ENCODE peak calls at places on chromosomes 1 and 21, in seven cellular contexts. One of them, this sample, is unnamed.

GRCh38 chr1:207748737-207749528 is 2.9 kb upstream of the CD46 start:
- DNase-seq in NCI-H2081 treated with DMSO at 0.1 percent for 48 hours: peak
- DNase-seq in breast epithelium: no peak
- DNase-seq in T-helper 2 cell: no peak
- DNase-seq in SW480: peak
- DNase-seq in neural crest cell: no peak
- DNase-seq in caudate nucleus: no peak
- DNase-seq in this sample: no peak

GRCh38 chr21:28801906-28802305 is 190.8 kb downstream of the LTN1 start:
- DNase-seq in caudate nucleus: no peak
- DNase-seq in breast epithelium: no peak
- DNase-seq in SW480: no peak
- DNase-seq in NCI-H2081 treated with DMSO at 0.1 percent for 48 hours: no peak
- DNase-seq in neural crest cell: no peak
- DNase-seq in T-helper 2 cell: no peak
- DNase-seq in this sample: no peak

GRCh38 chr21:31334648-31335121 is 9.4 kb downstream of the TIAM1 start:
- DNase-seq in T-helper 2 cell: no peak
- DNase-seq in NCI-H2081 treated with DMSO at 0.1 percent for 48 hours: peak
- DNase-seq in SW480: no peak
- DNase-seq in breast epithelium: no peak
- DNase-seq in caudate nucleus: no peak
- DNase-seq in neural crest cell: no peak
- DNase-seq in this sample: no peak

GRCh38 chr1:20476260-20477038 is 9.6 kb downstream of the CAMK2N1 start:
- DNase-seq in neural crest cell: peak
- DNase-seq in T-helper 2 cell: no peak
- DNase-seq in SW480: peak
- DNase-seq in breast epithelium: peak
- DNase-seq in caudate nucleus: peak
- DNase-seq in NCI-H2081 treated with DMSO at 0.1 percent for 48 hours: no peak
- DNase-seq in this sample: peak

GRCh38 chr1:1892079-1892762 is 1.3 kb upstream of the GNB1 start:
- DNase-seq in SW480: peak
- DNase-seq in caudate nucleus: no peak
- DNase-seq in T-helper 2 cell: no peak
- DNase-seq in NCI-H2081 treated with DMSO at 0.1 percent for 48 hours: no peak
- DNase-seq in neural crest cell: no peak
- DNase-seq in breast epithelium: no peak
- DNase-seq in this sample: no peak

GRCh38 chr1:176949033-176949662 is 215.4 kb downstream of the ASTN1 start:
- DNase-seq in neural crest cell: peak
- DNase-seq in breast epithelium: no peak
- DNase-seq in caudate nucleus: no peak
- DNase-seq in SW480: peak
- DNase-seq in NCI-H2081 treated with DMSO at 0.1 percent for 48 hours: no peak
- DNase-seq in T-helper 2 cell: no peak
- DNase-seq in this sample: peak

GRCh38 chr1:28421744-28422143 is 52.2 kb downstream of the PHACTR4 start:
- DNase-seq in SW480: no peak
- DNase-seq in NCI-H2081 treated with DMSO at 0.1 percent for 48 hours: no peak
- DNase-seq in breast epithelium: no peak
- DNase-seq in neural crest cell: no peak
- DNase-seq in caudate nucleus: no peak
- DNase-seq in T-helper 2 cell: no peak
- DNase-seq in this sample: no peak

GRCh38 chr1:235068155-235069121 is 60.2 kb downstream of the TOMM20 start:
- DNase-seq in SW480: peak
- DNase-seq in breast epithelium: peak
- DNase-seq in caudate nucleus: no peak
- DNase-seq in NCI-H2081 treated with DMSO at 0.1 percent for 48 hours: no peak
- DNase-seq in T-helper 2 cell: no peak
- DNase-seq in neural crest cell: no peak
- DNase-seq in this sample: no peak

GRCh38 chr1:21665711-21666571 is 3.2 kb downstream of the RAP1GAP start:
- DNase-seq in breast epithelium: no peak
- DNase-seq in T-helper 2 cell: no peak
- DNase-seq in SW480: no peak
- DNase-seq in neural crest cell: no peak
- DNase-seq in caudate nucleus: no peak
- DNase-seq in NCI-H2081 treated with DMSO at 0.1 percent for 48 hours: no peak
- DNase-seq in this sample: no peak

GRCh38 chr1:206477581-206478380 is 7.5 kb downstream of the IKBKE start:
- DNase-seq in neural crest cell: no peak
- DNase-seq in breast epithelium: no peak
- DNase-seq in SW480: no peak
- DNase-seq in NCI-H2081 treated with DMSO at 0.1 percent for 48 hours: no peak
- DNase-seq in caudate nucleus: no peak
- DNase-seq in T-helper 2 cell: no peak
- DNase-seq in this sample: no peak

GRCh38 chr1:160739098-160739511 is at the start of gene SLAMF7:
- DNase-seq in breast epithelium: no peak
- DNase-seq in T-helper 2 cell: no peak
- DNase-seq in NCI-H2081 treated with DMSO at 0.1 percent for 48 hours: no peak
- DNase-seq in neural crest cell: no peak
- DNase-seq in caudate nucleus: no peak
- DNase-seq in SW480: no peak
- DNase-seq in this sample: no peak

GRCh38 chr1:44218503-44219300 is 5.4 kb downstream of the DMAP1 start:
- DNase-seq in NCI-H2081 treated with DMSO at 0.1 percent for 48 hours: no peak
- DNase-seq in caudate nucleus: no peak
- DNase-seq in breast epithelium: no peak
- DNase-seq in SW480: no peak
- DNase-seq in T-helper 2 cell: no peak
- DNase-seq in neural crest cell: no peak
- DNase-seq in this sample: no peak

GRCh38 chr1:112040891-112041740 is 51.6 kb upstream of the KCND3 start:
- DNase-seq in SW480: no peak
- DNase-seq in caudate nucleus: no peak
- DNase-seq in neural crest cell: no peak
- DNase-seq in T-helper 2 cell: no peak
- DNase-seq in breast epithelium: no peak
- DNase-seq in NCI-H2081 treated with DMSO at 0.1 percent for 48 hours: no peak
- DNase-seq in this sample: no peak

GRCh38 chr1:162151900-162152829 is 82.7 kb downstream of the NOS1AP start:
- DNase-seq in caudate nucleus: no peak
- DNase-seq in SW480: no peak
- DNase-seq in T-helper 2 cell: no peak
- DNase-seq in NCI-H2081 treated with DMSO at 0.1 percent for 48 hours: no peak
- DNase-seq in neural crest cell: no peak
- DNase-seq in breast epithelium: peak
- DNase-seq in this sample: no peak